ENCODE peak calls at places on chromosomes 13 and 19, in nine cellular contexts. F is activated T-cell treated with anti-CD3 and anti-CD28 coated beads for 1 hour; N is skeletal muscle cell; A is T-cell; Y is EL; J is NCI-H187; L is T-helper 2 cell treated with Interferon-gamma antibody and Interleukin-4, amounts not matched to agents 5 μg/mL and 100 μg/mL, for 36 hours; M is A549; P is GM20000. R is an unnamed sample.

GRCh38 chr13:113539176-113539575 is 45.4 kb upstream of the TFDP1 start:
- DNase-seq in M (no peak), Y (no peak), P (peak), L (no peak), F (no peak), J (no peak), A (no peak), N (no peak), R (no peak)

GRCh38 chr19:16038196-16038695 is 38.0 kb upstream of the TPM4 start:
- DNase-seq in N (no peak), Y (no peak), P (no peak), J (no peak), L (no peak), A (no peak), M (no peak), F (no peak), R (no peak)

GRCh38 chr19:19568802-19569756 is 31.0 kb downstream of the CILP2 start:
- DNase-seq in J (no peak), L (no peak), N (no peak), F (no peak), Y (peak), A (no peak), M (no peak), P (no peak), R (no peak)

GRCh38 chr19:20367811-20368294 is 197.7 kb downstream of the ZNF737 start:
- DNase-seq in J (no peak), F (no peak), Y (no peak), P (no peak), L (no peak), N (no peak), A (no peak), M (no peak), R (no peak)

GRCh38 chr19:3793799-3794198 is 7.6 kb upstream of the MATK start:
- DNase-seq in N (no peak), A (no peak), J (no peak), L (no peak), P (no peak), M (no peak), Y (no peak), F (no peak), R (no peak)

GRCh38 chr19:19303411-19303810 is 16.9 kb downstream of the SUGP1 start:
- DNase-seq in Y (no peak), J (no peak), P (no peak), M (no peak), N (no peak), L (no peak), F (no peak), A (no peak), R (no peak)

GRCh38 chr19:12939908-12940533 is 1.6 kb downstream of the CALR start:
- DNase-seq in L (no peak), Y (no peak), F (no peak), P (no peak), J (no peak), N (no peak), A (no peak), M (no peak), R (no peak)

GRCh38 chr13:54198911-54199310 is 1170.3 kb downstream of the OLFM4 start:
- DNase-seq in F (no peak), A (no peak), P (no peak), M (no peak), L (no peak), N (no peak), Y (no peak), J (no peak), R (no peak)

GRCh38 chr19:33175886-33176669 is 18.1 kb upstream of the LRP3 start:
- DNase-seq in L (no peak), J (no peak), F (no peak), Y (peak), P (peak), A (no peak), M (peak), N (no peak), R (peak)

GRCh38 chr13:76129305-76130040 is 493.3 kb downstream of the LMO7 start:
- DNase-seq in N (no peak), J (no peak), Y (no peak), A (no peak), P (no peak), L (no peak), M (no peak), F (no peak), R (no peak)

GRCh38 chr13:95535243-95535642 is 17.3 kb upstream of the CLDN10 start:
- DNase-seq in N (peak), F (no peak), J (no peak), Y (peak), L (peak), M (peak), A (no peak), P (no peak), R (no peak)

GRCh38 chr19:8451885-8452284 is 7.1 kb downstream of the HNRNPM start:
- DNase-seq in F (no peak), M (peak), J (no peak), Y (peak), N (no peak), L (no peak), A (no peak), P (no peak), R (peak)

GRCh38 chr13:105543742-105544141 is 991.7 kb downstream of the EFNB2 start:
- DNase-seq in F (no peak), L (no peak), J (no peak), Y (no peak), M (no peak), A (no peak), N (no peak), P (no peak), R (no peak)

GRCh38 chr19:290539-291521 is at the start of gene PLPP2:
- DNase-seq in P (no peak), A (no peak), N (no peak), M (peak), L (no peak), F (peak), Y (peak), J (no peak), R (no peak)

GRCh38 chr19:45141203-45141900 is 19.4 kb downstream of the NKPD1 start:
- DNase-seq in J (no peak), A (no peak), F (no peak), L (no peak), N (no peak), P (no peak), Y (no peak), M (no peak), R (no peak)

GRCh38 chr19:29781582-29782580 is 29.9 kb upstream of the CCNE1 start:
- DNase-seq in L (no peak), N (no peak), J (no peak), F (no peak), P (no peak), Y (no peak), A (no peak), M (no peak), R (no peak)